ENCODE peak calls at places on chromosomes 12 and 14, in nine cellular contexts. D is PC-3, T is lung, F is GM23338, R is GM23248, E is uterus, M is coronary artery, N is heart left ventricle, Q is fibroblast of lung. I is an unnamed sample.

GRCh38 chr12:12927211-12928079 is 24.5 kb downstream of the GPRC5D start:
- DNase-seq in D (no peak), T (peak; percentile 90), N (peak; percentile 84), F (no peak), Q (peak; percentile 82), R (no peak), E (peak; percentile 29), M (peak; percentile 78), I (peak; percentile 85)

GRCh38 chr12:83473408-83474095 is 786.8 kb downstream of the TMTC2 start:
- DNase-seq in M (no peak), T (no peak), E (no peak), Q (peak; percentile 5), F (no peak), D (no peak), R (peak; percentile 13), N (no peak), I (no peak)

GRCh38 chr12:4858385-4858784 is 51.3 kb upstream of the KCNA1 start:
- DNase-seq in Q (no peak), M (no peak), R (no peak), N (peak; percentile 41), D (no peak), T (no peak), E (no peak), F (peak; percentile 65), I (peak; percentile 63)

GRCh38 chr12:106446429-106447092 is 89.0 kb downstream of the POLR3B start:
- DNase-seq in N (no peak), D (no peak), M (no peak), E (no peak), F (no peak), R (no peak), T (no peak), Q (no peak), I (no peak)

GRCh38 chr14:91520138-91520537 is 10.0 kb upstream of the PPP4R3A start:
- DNase-seq in E (no peak), T (no peak), F (no peak), N (no peak), D (no peak), M (no peak), Q (no peak), R (no peak), I (no peak)

GRCh38 chr12:32303171-32303570 is 96.2 kb upstream of the FGD4 start:
- DNase-seq in R (no peak), N (no peak), Q (no peak), E (no peak), F (no peak), T (no peak), D (no peak), M (no peak), I (no peak)

GRCh38 chr12:12033589-12034223 is 37.0 kb upstream of the BCL2L14 start:
- DNase-seq in F (no peak), D (no peak), N (no peak), M (no peak), E (no peak), R (no peak), Q (no peak), T (no peak), I (no peak)

GRCh38 chr12:46253544-46254162 is 15.2 kb downstream of the SLC38A1 start:
- DNase-seq in D (no peak), R (no peak), T (no peak), E (no peak), N (no peak), F (no peak), Q (no peak), M (no peak), I (no peak)

GRCh38 chr14:37721976-37722659 is 126.7 kb downstream of the TTC6 start:
- DNase-seq in M (no peak), E (no peak), D (no peak), F (no peak), R (peak; percentile 47), N (no peak), T (no peak), Q (peak; percentile 7), I (no peak)

GRCh38 chr14:85764809-85765208 is 234.9 kb downstream of the FLRT2 start:
- DNase-seq in D (peak; percentile 6), T (no peak), N (peak; percentile 17), R (no peak), E (no peak), F (no peak), M (no peak), Q (peak; percentile 31), I (no peak)

GRCh38 chr12:53756300-53757094 is 4.7 kb upstream of the CISTR start:
- DNase-seq in R (no peak), F (peak; percentile 44), Q (no peak), D (no peak), T (no peak), M (no peak), E (no peak), N (no peak), I (no peak)

GRCh38 chr12:8996682-8997405 is 7.5 kb downstream of the KLRG1 start:
- DNase-seq in R (peak; percentile 49), T (no peak), F (no peak), M (no peak), N (no peak), D (no peak), E (no peak), Q (peak; percentile 23), I (no peak)

GRCh38 chr12:9002335-9002734 is 13.0 kb downstream of the KLRG1 start:
- DNase-seq in E (no peak), M (no peak), N (no peak), T (no peak), R (no peak), F (no peak), D (no peak), Q (no peak), I (no peak)

GRCh38 chr12:9001233-9001632 is 11.9 kb downstream of the KLRG1 start:
- DNase-seq in M (no peak), R (no peak), E (no peak), F (no peak), N (no peak), D (no peak), T (no peak), Q (no peak), I (no peak)
- H3K27ac ChIP-seq in M (no peak overlapping the region), R (no peak overlapping the region), E (no peak overlapping the region), F (no peak overlapping the region), N (no peak overlapping the region), D (no peak overlapping the region), T (no peak overlapping the region), Q (no peak overlapping the region), I (no peak overlapping the region)

DNA sequence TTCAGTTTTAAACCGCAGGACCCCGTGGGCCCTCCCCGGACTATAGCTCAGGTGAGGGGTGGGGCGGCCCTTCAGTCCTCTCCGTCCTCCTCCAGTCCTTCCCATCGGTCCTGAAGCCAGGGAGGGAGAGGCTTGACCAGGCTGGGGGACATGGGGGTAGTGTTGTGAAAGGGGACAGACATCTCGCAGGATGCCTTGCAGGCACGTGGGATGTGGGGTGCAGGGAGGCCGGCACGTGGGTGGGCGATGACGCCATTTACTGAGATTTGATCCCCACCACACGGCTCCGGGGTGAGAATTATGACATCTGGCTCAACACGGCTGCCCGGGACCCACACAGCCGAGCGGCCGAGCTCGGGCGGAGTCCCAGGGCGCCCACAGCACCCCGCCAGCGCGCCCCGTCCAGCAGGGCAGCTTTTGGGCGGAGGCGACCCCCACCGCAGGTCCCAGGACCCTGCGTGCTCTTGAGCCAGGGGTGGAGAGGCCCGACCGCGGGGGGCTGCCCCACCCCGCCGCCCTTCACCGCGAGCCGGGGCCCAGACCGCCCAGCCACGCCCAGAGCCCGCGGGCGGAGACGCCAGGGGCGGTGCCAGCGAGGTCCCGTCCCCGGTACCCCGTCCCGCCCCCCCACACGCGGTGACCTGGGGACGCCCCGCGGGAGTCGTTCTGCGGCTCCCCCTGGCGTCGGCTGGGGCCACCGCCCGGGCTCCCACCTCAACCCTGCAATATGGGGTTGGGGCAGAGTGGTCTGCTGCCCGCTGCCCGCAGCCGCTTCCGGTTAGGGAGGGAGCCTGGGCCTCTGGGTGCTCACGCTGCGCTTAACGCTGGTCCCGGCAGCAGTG is 3.3 kb upstream of the EXOC3L4 start:
- DNase-seq in N (peak; percentile 72), D (peak; percentile 56), Q (peak; percentile 48), E (no peak), T (peak; percentile 53), M (no peak), R (peak; percentile 62), F (peak; percentile 70), I (peak; percentile 72)
- H3K27ac ChIP-seq in N (no peak overlapping the region), D (no peak overlapping the region), Q (no peak overlapping the region), E (no peak overlapping the region), T (peak overlapping the region; percentile 4), M (no peak overlapping the region), R (no peak overlapping the region), F (no peak overlapping the region), I (peak overlapping the region; percentile 18)

GRCh38 chr12:104493504-104493903 is 36.8 kb downstream of the CHST11 start:
- DNase-seq in Q (no peak), F (no peak), R (peak; percentile 50), E (no peak), M (no peak), N (no peak), T (no peak), D (no peak), I (no peak)

GRCh38 chr12:104496336-104496735 is 39.6 kb downstream of the CHST11 start:
- DNase-seq in M (no peak), N (no peak), R (no peak), E (no peak), T (no peak), Q (peak; percentile 30), F (no peak), D (no peak), I (no peak)

GRCh38 chr12:104495786-104496185 is 39.0 kb downstream of the CHST11 start:
- DNase-seq in R (peak; percentile 25), T (no peak), E (no peak), M (no peak), N (no peak), F (no peak), D (no peak), Q (no peak), I (no peak)

GRCh38 chr12:104494137-104494815 is 37.5 kb downstream of the CHST11 start:
- DNase-seq in D (no peak), T (no peak), R (peak; percentile 73), N (no peak), M (no peak), E (no peak), F (no peak), Q (no peak), I (peak; percentile 10)

GRCh38 chr12:104494816-104495158 is 38.0 kb downstream of the CHST11 start:
- DNase-seq in E (no peak), N (no peak), T (no peak), D (no peak), R (peak; percentile 40), Q (peak; percentile 23), F (no peak), M (no peak), I (no peak)
- H3K27ac ChIP-seq in E (peak overlapping the region; percentile 41), N (peak overlapping the region; percentile 45), T (no peak overlapping the region), D (no peak overlapping the region), R (peak overlapping the region; percentile 66), Q (peak overlapping the region; percentile 70), F (no peak overlapping the region), M (peak overlapping the region; percentile 29), I (no peak overlapping the region)

DNA sequence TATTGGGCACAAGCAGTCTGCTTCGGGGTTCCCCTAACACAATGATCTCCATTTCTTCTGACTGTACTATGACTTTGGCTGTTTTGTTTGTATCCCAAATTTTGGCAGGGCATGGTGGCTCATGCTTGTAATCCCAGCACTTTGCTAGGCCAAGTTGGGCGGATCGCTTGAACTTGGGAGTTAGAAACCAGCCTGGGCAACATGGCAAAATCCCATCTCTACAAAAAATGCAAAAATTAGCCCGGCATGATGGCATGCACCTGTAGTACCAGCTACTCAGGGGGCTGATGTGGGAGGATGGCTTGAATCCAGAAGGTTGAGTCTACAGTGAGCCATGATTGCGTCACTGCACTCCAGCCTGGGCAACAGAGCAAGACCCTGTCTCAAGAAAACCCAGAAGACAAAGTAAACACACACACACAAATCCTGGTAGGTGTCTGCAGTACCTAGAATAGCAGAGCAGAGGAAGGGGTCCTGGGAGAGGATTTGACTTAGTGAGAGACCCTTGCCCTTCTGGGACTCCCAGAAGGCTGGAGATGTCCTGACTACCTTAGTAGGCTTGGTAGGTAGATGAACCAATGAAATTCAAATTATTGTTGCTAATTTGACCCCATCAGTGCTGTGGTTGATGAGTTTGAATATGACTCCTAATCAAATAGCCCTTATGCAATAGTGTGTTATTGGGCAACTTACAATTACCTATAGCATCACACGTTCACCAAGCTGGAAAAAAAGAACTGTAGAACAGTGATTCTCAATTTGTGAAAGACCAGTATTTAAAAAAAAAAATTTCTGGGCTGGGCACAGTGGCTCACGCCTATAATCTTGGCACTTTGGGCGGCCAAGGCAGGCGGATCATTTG is 6.8 kb upstream of the AEBP2 start:
- DNase-seq in E (no peak), R (no peak), M (no peak), N (no peak), F (no peak), T (no peak), Q (no peak), D (no peak), I (no peak)
- H3K27ac ChIP-seq in E (no peak overlapping the region), R (peak overlapping the region; percentile 98), M (no peak overlapping the region), N (no peak overlapping the region), F (peak overlapping the region; percentile 7), T (no peak overlapping the region), Q (peak overlapping the region; percentile 86), D (peak overlapping the region; percentile 9), I (no peak overlapping the region)